ENCODE peak calls at places on chromosomes 12 and 14, in seven cellular contexts. V is HepG2, G is fibroblast of lung, B is H1, J is HCT116, Y is neural progenitor cell, X is GM23248. L is an unnamed sample.
A peak's percentile ranks its signal among the peaks of the same experiment; 100 is the strongest.

GRCh38 chr12:106774808-106775524 is 484 bp downstream of the RIC8B start:
- DNase-seq in G (no peak), B (no peak), Y (no peak), X (no peak), V (no peak), J (no peak), L (peak; percentile 54)

GRCh38 chr12:21305666-21306065 is 29.1 kb downstream of the SLCO1A2 start:
- DNase-seq in B (no peak), G (no peak), J (no peak), V (no peak), X (no peak), Y (no peak), L (no peak)

GRCh38 chr14:104682107-104682593 is 7.3 kb upstream of the INF2 start:
- DNase-seq in J (no peak), B (peak; percentile 81), V (no peak), Y (peak; percentile 72), X (no peak), G (no peak), L (no peak)

GRCh38 chr14:45492876-45493275 is 239.9 kb upstream of the MIS18BP1 start:
- DNase-seq in Y (no peak), J (no peak), G (no peak), B (no peak), X (no peak), V (no peak), L (no peak)

GRCh38 chr12:122908915-122909314 is 13.0 kb upstream of the VPS37B start:
- DNase-seq in X (no peak), B (no peak), G (no peak), V (no peak), Y (no peak), J (no peak), L (no peak)

GRCh38 chr14:56741325-56741724 is 69.0 kb downstream of the OTX2 start:
- DNase-seq in G (no peak), Y (no peak), V (peak; percentile 41), B (no peak), J (no peak), X (no peak), L (no peak)

GRCh38 chr14:95188372-95188771 is 31.0 kb upstream of the DICER1 start:
- DNase-seq in J (no peak), G (no peak), B (no peak), X (no peak), Y (no peak), V (no peak), L (no peak)

GRCh38 chr12:93727195-93727811 is 50.1 kb downstream of the CRADD start:
- DNase-seq in B (no peak), V (no peak), G (no peak), Y (no peak), J (no peak), X (no peak), L (no peak)

GRCh38 chr12:77724367-77724957 is 106.2 kb upstream of the NAV3 start:
- DNase-seq in J (peak; percentile 47), G (peak; percentile 71), X (peak; percentile 70), V (peak; percentile 22), B (no peak), Y (peak; percentile 43), L (no peak)

GRCh38 chr12:42141981-42142606 is 2.6 kb downstream of the GXYLT1 start:
- DNase-seq in Y (no peak), G (no peak), V (no peak), J (no peak), B (no peak), X (no peak), L (no peak)

GRCh38 chr12:102567031-102567985 is 86.9 kb upstream of the IGF1 start:
- DNase-seq in J (no peak), B (no peak), G (peak; percentile 14), V (no peak), X (peak; percentile 82), Y (no peak), L (no peak)

GRCh38 chr14:81767266-81767987 is 233.8 kb upstream of the SEL1L start:
- DNase-seq in V (no peak), X (no peak), J (no peak), B (no peak), Y (peak; percentile 39), G (no peak), L (no peak)

GRCh38 chr12:42759622-42760273 is 170.2 kb upstream of the PRICKLE1 start:
- DNase-seq in X (peak; percentile 74), Y (no peak), B (no peak), J (no peak), G (peak; percentile 75), V (no peak), L (no peak)

GRCh38 chr12:99024870-99025269 is 379.8 kb downstream of the APAF1 start:
- DNase-seq in G (no peak), J (no peak), Y (no peak), X (no peak), V (no peak), B (no peak), L (no peak)

GRCh38 chr12:114747156-114747555 is 63.2 kb upstream of the TBX3 start:
- DNase-seq in X (no peak), J (no peak), Y (no peak), G (peak; percentile 49), V (no peak), B (no peak), L (no peak)

GRCh38 chr12:120377611-120378010 is 8.6 kb upstream of the MSI1 start:
- DNase-seq in G (no peak), Y (no peak), X (no peak), J (no peak), V (no peak), B (no peak), L (no peak)

GRCh38 chr12:120373683-120374082 is 4.7 kb upstream of the MSI1 start:
- DNase-seq in B (no peak), Y (no peak), V (no peak), G (no peak), J (no peak), X (no peak), L (no peak)

GRCh38 chr12:120376009-120376408 is 7.0 kb upstream of the MSI1 start:
- DNase-seq in B (no peak), V (no peak), Y (no peak), X (no peak), G (no peak), J (no peak), L (no peak)

GRCh38 chr12:120376416-120376815 is 7.5 kb upstream of the MSI1 start:
- DNase-seq in G (no peak), V (no peak), B (no peak), X (no peak), Y (no peak), J (no peak), L (no peak)

GRCh38 chr12:120376890-120377572 is 8.1 kb upstream of the MSI1 start:
- DNase-seq in B (no peak), V (no peak), Y (no peak), J (no peak), G (no peak), X (no peak), L (no peak)
- H3K4me2 ChIP-seq in B (no peak overlapping the region), V (peak overlapping the region; percentile 41), Y (no peak overlapping the region), J (no peak overlapping the region), G (no peak overlapping the region), X (no peak overlapping the region), L (no peak overlapping the region)

GRCh38 chr12:12614342-12614741 is 2.7 kb downstream of the CREBL2 start:
- DNase-seq in J (no peak), G (no peak), V (no peak), B (no peak), X (no peak), Y (no peak), L (no peak)

GRCh38 chr12:12620730-12621315 is 9.1 kb downstream of the CREBL2 start:
- DNase-seq in G (no peak), J (no peak), V (no peak), Y (no peak), X (no peak), B (no peak), L (no peak)

GRCh38 chr12:12613334-12613733 is 1.7 kb downstream of the CREBL2 start:
- DNase-seq in V (no peak), X (peak; percentile 16), G (no peak), J (no peak), Y (no peak), B (no peak), L (no peak)

GRCh38 chr12:12612403-12612802 is 727 bp downstream of the CREBL2 start:
- DNase-seq in B (no peak), V (peak; percentile 82), X (peak; percentile 73), J (no peak), G (peak; percentile 64), Y (peak; percentile 42), L (peak; percentile 37)

DNA sequence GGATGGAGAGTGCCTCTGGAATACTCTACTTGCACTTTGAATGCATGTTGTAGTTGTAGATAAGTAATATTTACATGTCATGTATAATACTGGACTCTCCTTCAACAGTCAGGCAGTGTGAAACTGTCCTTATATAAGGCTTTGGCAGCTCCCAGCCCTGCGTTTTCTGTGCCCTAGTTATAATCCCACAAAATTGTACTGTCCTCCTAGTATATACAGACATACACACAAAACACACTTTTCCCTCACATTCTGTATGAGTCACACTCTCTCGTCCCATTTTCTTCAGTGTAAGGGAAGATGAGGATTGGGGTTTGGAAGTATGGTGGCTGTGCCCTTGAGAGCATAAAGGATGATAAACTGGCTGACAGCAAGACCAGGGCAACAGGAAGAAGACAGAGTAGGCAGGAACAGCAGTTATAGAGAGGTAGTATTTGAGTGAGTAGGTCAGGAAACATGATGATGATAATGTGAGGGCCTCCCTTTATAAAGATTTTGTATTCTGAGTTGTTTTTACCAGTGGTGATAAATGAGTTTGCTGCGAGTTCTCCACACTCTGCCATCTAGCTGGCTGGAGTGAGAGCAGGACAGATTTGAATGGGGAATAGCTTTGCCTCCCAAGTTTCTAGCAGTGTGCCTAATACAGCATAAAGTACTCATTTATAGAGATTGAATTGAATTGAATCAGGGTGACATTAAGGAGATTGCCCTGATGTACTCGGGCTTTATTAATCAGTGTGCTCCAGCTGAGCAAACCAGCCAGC is 5.0 kb downstream of the CREBL2 start:
- DNase-seq in X (no peak), V (no peak), G (peak; percentile 1), J (no peak), Y (no peak), B (no peak), L (no peak)
- TF ChIP-seq EZH2 in X (no peak), V (no peak), G (no peak), J (no peak), Y (no peak), B (no peak), L (no peak)

GRCh38 chr14:39266589-39266870 is 32.8 kb downstream of the MIA2 start:
- DNase-seq in J (no peak), Y (no peak), X (peak; percentile 73), G (no peak), V (peak; percentile 96), B (peak; percentile 76), L (no peak)
- H3K4me2 ChIP-seq in J (peak overlapping the region; percentile 76), Y (peak overlapping the region; percentile 87), X (peak overlapping the region; percentile 92), G (peak overlapping the region; percentile 92), V (peak overlapping the region; percentile 82), B (peak overlapping the region; percentile 87), L (peak overlapping the region; percentile 83)

GRCh38 chr12:113021500-113021899 is 35.0 kb upstream of the DTX1 start:
- DNase-seq in B (no peak), Y (no peak), J (no peak), X (no peak), G (no peak), V (no peak), L (no peak)

GRCh38 chr12:113016796-113017195 is 38.5 kb downstream of the OAS2 start:
- DNase-seq in J (no peak), G (no peak), V (no peak), Y (no peak), X (no peak), B (no peak), L (no peak)

GRCh38 chr12:113019045-113019444 is 37.5 kb upstream of the DTX1 start:
- DNase-seq in J (no peak), B (no peak), V (no peak), X (peak; percentile 42), Y (no peak), G (no peak), L (no peak)

GRCh38 chr12:113022563-113023297 is 33.8 kb upstream of the DTX1 start:
- DNase-seq in G (no peak), V (no peak), X (no peak), J (no peak), B (no peak), Y (no peak), L (no peak)
- TF ChIP-seq EZH2 in G (no peak), V (no peak), X (no peak), J (no peak), B (no peak), Y (no peak), L (no peak)